ENCODE peak calls at places on chromosomes 3 and 15, in five cellular contexts. S, J, D, M and I are unnamed samples.

GRCh38 chr15:77966540-77967290 is 110.8 kb downstream of the TBC1D2B start:
- DNase-seq in M (peak), S (peak), D (peak), J (peak), I (no peak)

GRCh38 chr15:34616613-34617012 is 33.2 kb upstream of the GOLGA8B start:
- DNase-seq in M (no peak), J (no peak), D (peak), S (no peak), I (no peak)

GRCh38 chr15:40251455-40252140 is 12.7 kb downstream of the PAK6 start:
- DNase-seq in M (no peak), D (no peak), J (no peak), S (no peak), I (no peak)

GRCh38 chr3:149541091-149541491 is 66.6 kb downstream of the TM4SF4 start:
- DNase-seq in J (no peak), M (no peak), D (no peak), S (no peak), I (no peak)

GRCh38 chr3:124277516-124277890 is 285.6 kb upstream of the ROPN1 start:
- DNase-seq in S (no peak), J (no peak), M (no peak), D (no peak), I (no peak)

GRCh38 chr3:78434801-78435200 is 1333.0 kb downstream of the ROBO1 start:
- DNase-seq in D (no peak), M (no peak), S (no peak), J (no peak), I (no peak)

GRCh38 chr3:154324919-154325318 is 632 bp upstream of the DHX36 start:
- DNase-seq in M (no peak), D (peak), J (no peak), S (no peak), I (no peak)

GRCh38 chr15:33980159-33980558 is 11.9 kb downstream of the CHRM5 start:
- DNase-seq in M (no peak), J (no peak), D (no peak), S (no peak), I (no peak)

DNA sequence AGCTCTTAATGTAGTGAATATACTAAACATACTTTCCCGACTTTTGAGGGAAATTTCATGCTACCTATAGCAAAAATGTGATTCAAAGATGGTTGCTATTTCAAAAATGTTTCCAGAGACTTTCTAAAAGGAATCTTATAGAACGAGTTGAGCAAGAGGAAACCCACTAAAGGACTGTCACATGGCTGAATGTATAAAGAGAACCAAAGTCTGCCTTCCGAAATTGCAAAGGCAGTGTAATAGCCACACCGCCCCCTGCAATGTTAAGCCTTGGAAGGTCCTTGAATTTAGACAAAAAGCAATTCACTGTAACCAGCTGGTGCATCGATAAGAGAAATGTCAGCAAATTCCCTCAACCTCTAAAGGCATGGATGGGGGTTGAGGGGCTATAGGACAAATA is 142.8 kb downstream of the CHL1 start:
- DNase-seq in D (no peak), S (no peak), M (no peak), J (no peak), I (no peak)
- TF ChIP-seq CTCF in D (no peak), S (no peak), M (no peak), J (no peak), I (no peak)

DNA sequence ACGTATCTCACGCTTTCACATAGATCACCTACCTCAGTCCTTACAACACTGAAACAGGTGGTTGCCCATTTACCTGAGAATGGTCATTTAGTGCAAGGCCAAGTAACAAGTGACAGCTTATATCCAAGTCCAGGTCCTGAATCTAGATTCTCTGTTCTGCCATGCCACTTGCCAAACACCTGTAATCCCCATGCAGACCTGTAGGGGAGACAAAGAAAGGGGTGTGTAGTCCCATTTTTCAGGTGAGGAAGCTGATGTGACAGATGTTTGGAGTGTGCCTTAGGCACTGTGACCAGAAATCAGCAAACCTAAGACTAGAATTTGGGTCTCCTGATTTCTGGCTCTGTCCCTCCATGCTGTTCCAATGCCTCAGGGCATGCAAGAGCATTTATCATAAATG is 12.7 kb downstream of the ZNF35 start:
- DNase-seq in S (no peak), M (no peak), D (no peak), J (no peak), I (no peak)
- TF ChIP-seq CTCF in S (peak), M (peak), D (no peak), J (no peak), I (no peak)

GRCh38 chr3:136161516-136161915 is 34.6 kb downstream of the MSL2 start:
- DNase-seq in S (no peak), D (no peak), J (no peak), M (no peak), I (no peak)

DNA sequence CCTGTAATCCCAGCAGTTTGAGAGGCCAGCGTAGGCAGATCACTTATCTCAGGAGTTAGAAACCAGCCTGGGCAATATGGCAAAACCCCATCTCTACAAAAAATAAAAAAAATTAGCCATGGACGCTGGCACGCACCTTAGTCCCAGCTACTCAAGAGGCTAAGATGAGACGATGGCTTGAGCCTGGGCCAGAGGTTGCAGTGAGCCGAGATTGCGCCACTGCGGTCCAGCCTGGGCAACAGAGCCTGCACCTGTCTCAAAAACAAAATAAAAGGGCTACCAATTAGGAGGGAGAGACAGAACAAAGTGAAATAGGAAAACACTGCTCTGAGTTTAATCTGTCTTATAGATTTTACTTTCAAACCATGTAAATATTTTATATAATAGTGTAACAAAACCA is 33.8 kb downstream of the MSL2 start:
- DNase-seq in S (no peak), J (no peak), M (no peak), D (no peak), I (no peak)
- TF ChIP-seq CTCF in S (no peak), J (no peak), M (no peak), D (no peak), I (no peak)

GRCh38 chr15:42450434-42450790 is 40.5 kb downstream of the ZNF106 start:
- DNase-seq in J (no peak), S (no peak), M (no peak), D (no peak), I (no peak)

GRCh38 chr15:42448281-42448680 is 42.7 kb downstream of the ZNF106 start:
- DNase-seq in M (no peak), S (no peak), D (no peak), J (no peak), I (no peak)

GRCh38 chr15:42447599-42447998 is 43.3 kb downstream of the ZNF106 start:
- DNase-seq in J (no peak), M (no peak), S (no peak), D (no peak), I (no peak)

GRCh38 chr15:42449770-42450433 is 41.0 kb downstream of the ZNF106 start:
- DNase-seq in S (no peak), J (no peak), M (no peak), D (no peak), I (no peak)

GRCh38 chr15:42444415-42445063 is 46.4 kb downstream of the ZNF106 start:
- DNase-seq in S (no peak), M (no peak), D (peak), J (no peak), I (no peak)
- TF ChIP-seq CTCF in S (no peak), M (no peak), D (no peak), J (no peak), I (no peak)

GRCh38 chr3:194928831-194929594 is 243.3 kb downstream of the FAM43A start:
- DNase-seq in J (no peak), S (peak), D (no peak), M (peak), I (peak)
- TF ChIP-seq CTCF in J (no peak), S (peak), D (peak), M (peak), I (peak)

GRCh38 chr15:51088585-51088984 is 6.1 kb downstream of the TNFAIP8L3 start:
- DNase-seq in S (no peak), M (no peak), D (no peak), J (no peak), I (no peak)

GRCh38 chr15:51089041-51089440 is 5.7 kb downstream of the TNFAIP8L3 start:
- DNase-seq in J (no peak), S (no peak), M (no peak), D (no peak), I (no peak)

GRCh38 chr15:51087513-51087912 is 7.2 kb downstream of the TNFAIP8L3 start:
- DNase-seq in J (no peak), M (no peak), D (no peak), S (no peak), I (no peak)

GRCh38 chr15:51085764-51086163 is 8.9 kb downstream of the TNFAIP8L3 start:
- DNase-seq in D (no peak), S (no peak), M (no peak), J (no peak), I (no peak)

DNA sequence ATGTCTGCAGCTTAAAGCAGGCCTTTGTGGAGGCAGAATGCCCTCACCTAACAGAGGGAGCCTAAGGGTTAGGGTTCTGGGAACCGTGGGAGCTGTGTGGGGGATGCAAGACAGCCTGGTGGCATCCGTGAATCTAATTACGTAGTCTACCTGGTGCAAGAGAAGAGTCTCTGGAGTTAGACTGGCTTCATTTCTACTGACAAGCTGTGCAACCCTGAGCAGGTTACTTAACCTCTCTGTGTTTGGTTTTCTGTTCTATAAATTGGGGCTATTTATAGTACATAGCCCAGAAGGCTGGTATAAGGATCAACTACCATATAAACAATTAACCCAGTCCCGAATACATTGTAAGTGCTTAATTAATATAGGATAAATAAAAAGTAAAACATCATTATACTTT is 8.3 kb downstream of the TNFAIP8L3 start:
- DNase-seq in J (no peak), D (no peak), M (no peak), S (no peak), I (no peak)
- TF ChIP-seq CTCF in J (no peak), D (no peak), M (no peak), S (no peak), I (no peak)

GRCh38 chr3:18442743-18443669 is 17.9 kb upstream of the SATB1 start:
- DNase-seq in M (no peak), D (no peak), S (no peak), J (peak), I (no peak)

GRCh38 chr3:18445421-18446066 is 20.4 kb upstream of the SATB1 start:
- DNase-seq in M (no peak), J (peak), D (peak), S (no peak), I (no peak)

GRCh38 chr3:18446067-18446793 is 21.1 kb upstream of the SATB1 start:
- DNase-seq in D (no peak), S (no peak), J (no peak), M (no peak), I (no peak)

GRCh38 chr3:18443670-18444596 is 18.8 kb upstream of the SATB1 start:
- DNase-seq in M (peak), D (peak), S (no peak), J (peak), I (peak)

DNA sequence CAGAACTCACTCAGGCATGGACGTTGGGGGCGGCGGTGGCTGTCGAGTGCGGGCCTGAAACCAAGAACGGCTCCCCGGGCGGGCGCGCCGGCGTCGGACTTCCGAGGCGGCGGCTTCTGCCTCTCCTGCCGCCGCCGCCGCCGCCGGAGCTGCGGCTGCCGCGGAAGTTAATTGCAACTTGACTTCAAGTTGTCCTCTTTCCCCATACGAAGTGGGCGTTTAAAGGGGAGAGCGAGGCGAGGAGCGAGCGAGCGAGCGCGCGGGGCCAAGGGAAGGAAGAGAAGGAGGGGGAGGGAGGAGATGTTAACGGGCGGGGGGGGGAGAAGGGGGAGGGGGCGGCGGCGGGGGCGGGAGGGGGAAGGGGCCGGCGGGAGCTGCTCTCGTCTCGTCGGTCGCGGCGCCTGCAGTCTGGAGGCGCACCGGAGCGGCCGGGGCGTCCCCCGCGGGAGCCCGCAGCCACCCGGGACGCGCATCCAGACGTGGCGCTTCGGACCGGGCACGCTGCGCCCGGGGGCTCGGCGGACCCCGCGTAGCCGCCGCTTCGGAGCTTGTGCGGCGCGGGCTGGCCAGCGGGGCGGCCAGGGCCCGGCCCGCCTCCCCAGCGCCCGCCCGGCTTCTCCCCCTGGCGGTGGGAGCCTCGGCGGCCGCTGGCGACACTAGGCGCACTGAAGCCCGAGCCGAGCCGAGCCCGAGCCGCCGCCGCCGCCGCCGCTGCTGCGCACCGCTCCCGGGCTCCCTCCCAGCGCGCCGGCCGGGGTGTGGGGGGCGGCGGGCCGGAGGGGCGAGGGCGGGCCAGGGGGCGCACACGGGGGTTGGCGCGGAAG is 19.7 kb upstream of the SATB1 start:
- DNase-seq in M (peak), D (peak), S (peak), J (peak), I (peak)
- TF ChIP-seq CTCF in M (peak), D (peak), S (peak), J (peak), I (peak)

GRCh38 chr3:151477596-151478375 is 16.9 kb upstream of the IGSF10 start:
- DNase-seq in D (no peak), J (no peak), S (no peak), M (no peak), I (no peak)
- TF ChIP-seq CTCF in D (no peak), J (no peak), S (no peak), M (no peak), I (no peak)

GRCh38 chr3:71987089-71987735 is 202.3 kb upstream of the PROK2 start:
- DNase-seq in D (peak), M (no peak), S (peak), J (no peak), I (no peak)
- TF ChIP-seq CTCF in D (peak), M (peak), S (peak), J (no peak), I (no peak)